ENCODE peak calls at places on chromosome 10, in nine cellular contexts. W is foreskin keratinocyte, R is AG10803, F is foreskin fibroblast, V is Calu3, O is G401, C is HTR-8/SVneo, Q is germinal center, L is H7. G is an unnamed sample.

GRCh38 chr10:99234067-99234738 is 1.4 kb downstream of the HPSE2 start:
- DNase-seq in W (no peak), R (peak), F (peak), V (peak), O (peak), C (no peak), Q (peak), L (peak), G (peak)

GRCh38 chr10:31707578-31708411 is 220.8 kb downstream of the ARHGAP12 start:
- DNase-seq in W (no peak), R (peak), F (peak), V (no peak), O (peak), C (peak), Q (peak), L (no peak), G (no peak)

GRCh38 chr10:118971876-118972275 is 57.6 kb upstream of the NANOS1 start:
- DNase-seq in W (no peak), R (no peak), F (no peak), V (no peak), O (no peak), C (no peak), Q (no peak), L (no peak), G (no peak)

GRCh38 chr10:110444009-110444347 is 53.7 kb upstream of the DUSP5 start:
- DNase-seq in W (no peak), R (no peak), F (no peak), V (no peak), O (peak), C (no peak), Q (no peak), L (no peak), G (no peak)

GRCh38 chr10:12243860-12244620 is 48.1 kb downstream of the CDC123 start:
- DNase-seq in W (no peak), R (no peak), F (no peak), V (no peak), O (no peak), C (no peak), Q (peak), L (no peak), G (no peak)

GRCh38 chr10:87750001-87750651 is 67.9 kb downstream of the ATAD1 start:
- DNase-seq in W (peak), R (peak), F (peak), V (no peak), O (no peak), C (no peak), Q (no peak), L (peak), G (no peak)

GRCh38 chr10:63058236-63058635 is 74.9 kb upstream of the NRBF2 start:
- DNase-seq in W (no peak), R (no peak), F (no peak), V (no peak), O (no peak), C (no peak), Q (no peak), L (no peak), G (no peak)

GRCh38 chr10:5014936-5015335 is 11.3 kb upstream of the AKR1C2 start:
- DNase-seq in W (no peak), R (peak), F (no peak), V (peak), O (no peak), C (no peak), Q (no peak), L (no peak), G (no peak)

GRCh38 chr10:85105614-85106013 is 777.2 kb downstream of the CCSER2 start:
- DNase-seq in W (no peak), R (no peak), F (no peak), V (peak), O (no peak), C (no peak), Q (no peak), L (peak), G (no peak)

GRCh38 chr10:32065871-32066270 is 9.6 kb upstream of the KIF5B start:
- DNase-seq in W (no peak), R (peak), F (peak), V (no peak), O (no peak), C (peak), Q (no peak), L (no peak), G (no peak)

GRCh38 chr10:112950714-112951348 is 784 bp downstream of the TCF7L2 start:
- DNase-seq in W (no peak), R (no peak), F (peak), V (peak), O (no peak), C (no peak), Q (no peak), L (peak), G (peak)

G was measured in CD8-positive, alpha-beta T cell.